ENCODE peak calls at places on chromosomes 11 and 22, in five cellular contexts. L is HL-60, E is AG10803, D is suprapubic skin, Z is colonic mucosa. F is an unnamed sample.

GRCh38 chr11:60985991-60986915 is 14.8 kb downstream of the CD6 start:
- DNase-seq in Z (peak; percentile 69), L (peak; percentile 26), D (no peak), E (no peak), F (peak; percentile 8)

GRCh38 chr11:93849751-93850584 is 450 bp downstream of the VSTM5 start:
- DNase-seq in Z (peak; percentile 79), E (peak; percentile 21), D (no peak), L (no peak), F (peak; percentile 45)

GRCh38 chr11:70471254-70471653 is 72.9 kb downstream of the CTTN start:
- DNase-seq in E (no peak), Z (no peak), L (no peak), D (no peak), F (no peak)

GRCh38 chr11:7019500-7020182 is 505 bp downstream of the ZNF214 start:
- DNase-seq in E (no peak), Z (peak; percentile 24), D (no peak), L (no peak), F (peak; percentile 59)

GRCh38 chr22:49046546-49047305 is 780.9 kb downstream of the BRD1 start:
- DNase-seq in D (peak; percentile 77), E (no peak), L (no peak), Z (peak; percentile 30), F (no peak)

GRCh38 chr22:49992921-49993648 is 19.5 kb downstream of the IL17REL start:
- DNase-seq in E (peak; percentile 47), Z (peak; percentile 71), L (no peak), D (peak; percentile 79), F (peak; percentile 74)

GRCh38 chr22:32106930-32107329 is 52.2 kb downstream of the C22orf42 start:
- DNase-seq in E (no peak), Z (no peak), L (no peak), D (no peak), F (peak; percentile 11)

GRCh38 chr11:117563556-117563955 is 233.5 kb downstream of the DSCAML1 start:
- DNase-seq in E (no peak), L (no peak), D (no peak), Z (no peak), F (no peak)

GRCh38 chr11:105923814-105924213 is 98.2 kb downstream of the MSANTD4 start:
- DNase-seq in Z (no peak), D (no peak), E (peak; percentile 24), L (no peak), F (peak; percentile 54)

GRCh38 chr11:20048246-20048645 is 112.0 kb downstream of the DBX1 start:
- DNase-seq in E (peak; percentile 38), L (no peak), D (no peak), Z (no peak), F (no peak)

GRCh38 chr11:20048707-20049106 is 111.6 kb downstream of the DBX1 start:
- DNase-seq in Z (no peak), L (no peak), D (no peak), E (no peak), F (no peak)

GRCh38 chr11:20047006-20047405 is 113.3 kb downstream of the DBX1 start:
- DNase-seq in D (no peak), L (no peak), Z (no peak), E (no peak), F (no peak)

GRCh38 chr11:20049231-20049630 is 111.0 kb downstream of the DBX1 start:
- DNase-seq in D (no peak), E (peak; percentile 23), Z (no peak), L (no peak), F (no peak)

GRCh38 chr11:20047755-20048154 is 112.5 kb downstream of the DBX1 start:
- DNase-seq in L (no peak), D (no peak), E (no peak), Z (no peak), F (no peak)
- H3K4me3 ChIP-seq in L (no peak overlapping the region), D (no peak overlapping the region), E (no peak overlapping the region), Z (no peak overlapping the region), F (no peak overlapping the region)

GRCh38 chr11:65885808-65886536 is 2.3 kb downstream of the FIBP start:
- DNase-seq in E (no peak), L (no peak), Z (no peak), D (no peak), F (no peak)

GRCh38 chr11:65887723-65888162 is 528 bp downstream of the FIBP start:
- DNase-seq in D (no peak), E (peak; percentile 40), L (no peak), Z (no peak), F (no peak)

GRCh38 chr11:65888163-65888814 is at the start of gene FIBP:
- DNase-seq in D (peak; percentile 99), Z (peak; percentile 99), E (peak; percentile 97), L (peak; percentile 95), F (peak; percentile 99)

GRCh38 chr11:65885231-65885630 is 3.0 kb downstream of the FIBP start:
- DNase-seq in E (no peak), L (no peak), D (no peak), Z (no peak), F (no peak)

GRCh38 chr11:65887026-65887722 is 1.1 kb downstream of the FIBP start:
- DNase-seq in L (no peak), E (no peak), D (no peak), Z (no peak), F (no peak)
- H3K4me3 ChIP-seq in L (peak overlapping the region; percentile 96), E (peak overlapping the region; percentile 93), D (peak overlapping the region; percentile 65), Z (peak overlapping the region; percentile 76), F (peak overlapping the region; percentile 89)

GRCh38 chr11:67997460-67997921 is 6.4 kb downstream of the UNC93B1 start:
- DNase-seq in L (no peak), E (no peak), Z (no peak), D (no peak), F (no peak)

GRCh38 chr11:67998150-67999045 is 5.5 kb downstream of the UNC93B1 start:
- DNase-seq in L (no peak), E (no peak), D (no peak), Z (no peak), F (no peak)

GRCh38 chr11:67999201-67999629 is 4.7 kb downstream of the UNC93B1 start:
- DNase-seq in L (no peak), E (no peak), D (no peak), Z (no peak), F (no peak)

GRCh38 chr11:67996051-67996450 is 7.8 kb downstream of the UNC93B1 start:
- DNase-seq in Z (no peak), L (no peak), D (no peak), E (no peak), F (no peak)

DNA sequence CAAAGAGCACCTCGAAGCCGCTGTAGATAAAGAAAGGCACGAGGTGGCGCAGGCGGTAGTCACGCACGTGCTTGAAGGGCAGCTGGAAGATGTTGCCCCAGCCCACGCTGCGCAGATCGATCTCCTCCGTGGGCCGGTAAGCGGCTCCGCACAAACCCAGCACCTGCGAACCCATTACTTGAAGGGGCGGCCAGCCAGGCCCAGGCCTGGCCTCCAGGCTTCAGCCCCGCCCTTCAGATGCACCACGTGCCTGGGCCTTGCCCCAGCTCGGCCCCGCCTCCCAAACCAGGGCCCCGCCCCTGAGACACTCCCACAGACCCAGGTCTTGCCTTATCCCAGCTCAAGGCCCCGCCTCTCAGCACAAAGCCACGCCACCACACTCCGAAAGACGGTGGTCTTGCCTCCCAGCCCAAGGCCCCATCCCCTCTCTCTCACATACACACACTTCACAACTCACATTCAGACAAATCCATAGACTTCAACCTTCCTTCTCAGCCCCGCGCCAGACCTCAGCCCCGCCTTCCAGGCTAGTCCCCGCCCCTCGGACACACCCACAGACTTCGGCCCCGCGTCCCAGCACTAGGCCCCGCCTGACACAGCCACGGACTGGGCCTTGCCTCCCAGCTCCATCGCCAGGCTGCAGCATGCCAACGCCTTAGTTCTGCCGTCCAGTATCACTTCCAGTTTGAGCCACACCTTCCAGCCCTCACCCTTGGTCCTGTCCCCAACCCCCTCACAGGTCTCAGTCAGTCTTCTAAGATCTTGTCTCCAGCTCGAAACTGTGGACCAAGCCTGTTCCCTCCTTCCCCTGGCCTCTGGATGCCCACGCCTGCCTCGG is 7.1 kb downstream of the UNC93B1 start:
- DNase-seq in L (peak; percentile 84), D (peak; percentile 86), E (peak; percentile 36), Z (peak; percentile 96), F (no peak)
- H3K4me3 ChIP-seq in L (peak overlapping the region; percentile 9), D (no peak overlapping the region), E (no peak overlapping the region), Z (peak overlapping the region; percentile 31), F (no peak overlapping the region)

GRCh38 chr11:63839508-63840355 is 822 bp downstream of the MARK2 start:
- DNase-seq in Z (peak; percentile 66), L (peak; percentile 83), D (no peak), E (peak; percentile 9), F (peak; percentile 57)

GRCh38 chr11:63838682-63839507 is at the start of gene MARK2:
- DNase-seq in L (peak; percentile 90), Z (peak; percentile 99), E (peak; percentile 96), D (peak; percentile 99), F (peak; percentile 100)

GRCh38 chr11:63840356-63841060 is 1.6 kb downstream of the MARK2 start:
- DNase-seq in Z (no peak), L (no peak), E (peak; percentile 9), D (no peak), F (peak; percentile 24)

GRCh38 chr11:63843042-63843441 is 4.1 kb downstream of the MARK2 start:
- DNase-seq in D (no peak), L (no peak), E (peak; percentile 18), Z (no peak), F (no peak)

DNA sequence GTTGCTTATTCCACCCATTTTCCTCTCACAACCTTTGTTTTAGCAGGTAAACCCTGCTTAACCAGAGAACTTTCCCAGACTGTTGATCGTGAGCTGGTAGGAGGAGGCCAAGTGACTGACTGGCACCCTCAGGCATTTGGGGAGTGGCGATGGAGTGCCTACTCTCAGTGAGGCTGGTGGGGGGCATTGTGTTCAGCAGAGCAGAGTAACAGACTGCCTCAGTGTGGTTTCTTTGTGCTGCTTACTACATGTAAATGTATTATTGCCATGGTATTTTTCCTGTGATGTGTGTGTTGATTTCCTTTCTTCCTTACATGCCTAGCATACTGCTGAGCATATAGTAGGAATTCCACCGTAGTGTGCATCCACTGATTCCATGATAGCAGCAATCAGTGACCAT is 2.6 kb downstream of the MARK2 start:
- DNase-seq in E (peak; percentile 43), Z (no peak), L (no peak), D (no peak), F (peak; percentile 78)
- H3K4me3 ChIP-seq in E (peak overlapping the region; percentile 92), Z (peak overlapping the region; percentile 84), L (peak overlapping the region; percentile 77), D (peak overlapping the region; percentile 85), F (peak overlapping the region; percentile 92)